ENCODE peak calls at places on chromosomes 13 and 19, in four cellular contexts. A is mammary epithelial cell; N is hypothalamus; K is central memory CD4-positive, alpha-beta T cell. X is an unnamed sample.

GRCh38 chr19:28022506-28022905 is 1190.4 kb downstream of the UQCRFS1 start:
- DNase-seq in A (no peak), N (no peak), K (no peak), X (no peak)

GRCh38 chr13:93534181-93534700 is 307.6 kb downstream of the GPC6 start:
- DNase-seq in A (no peak), N (no peak), K (no peak), X (no peak)

GRCh38 chr13:71880753-71881541 is 13.9 kb upstream of the DACH1 start:
- DNase-seq in A (peak), N (no peak), K (no peak), X (no peak)

GRCh38 chr19:40078377-40078776 is 12.4 kb downstream of the ZNF780A start:
- DNase-seq in A (no peak), N (no peak), K (no peak), X (no peak)

GRCh38 chr19:10852941-10853340 is 4.7 kb downstream of the C19orf38 start:
- DNase-seq in A (no peak), N (no peak), K (no peak), X (no peak)

GRCh38 chr19:4115050-4115817 is 8.7 kb downstream of the MAP2K2 start:
- DNase-seq in A (no peak), N (no peak), K (peak), X (no peak)

GRCh38 chr13:59398127-59398526 is 765.6 kb downstream of the DIAPH3 start:
- DNase-seq in A (no peak), N (no peak), K (no peak), X (no peak)

GRCh38 chr19:13441810-13442512 is 64.3 kb downstream of the CACNA1A start:
- DNase-seq in A (peak), N (no peak), K (peak), X (peak)

GRCh38 chr13:35923347-35923746 is 207.8 kb downstream of the DCLK1 start:
- DNase-seq in A (peak), N (no peak), K (no peak), X (peak)

GRCh38 chr13:51311271-51311670 is 28.2 kb upstream of the SERPINE3 start:
- DNase-seq in A (no peak), N (no peak), K (no peak), X (no peak)

GRCh38 chr13:99590519-99591011 is 89.3 kb downstream of the TM9SF2 start:
- DNase-seq in A (peak), N (no peak), K (no peak), X (no peak)

GRCh38 chr19:47445937-47446402 is 25.7 kb downstream of the SLC8A2 start:
- DNase-seq in A (no peak), N (peak), K (peak), X (no peak)

GRCh38 chr13:42155251-42155650 is 106.8 kb downstream of the DGKH start:
- DNase-seq in A (no peak), N (no peak), K (no peak), X (no peak)

GRCh38 chr13:94630858-94631257 is 29.2 kb downstream of the GPR180 start:
- DNase-seq in A (no peak), N (no peak), K (no peak), X (no peak)

GRCh38 chr13:24745861-24746617 is 17.9 kb upstream of the RNF17 start:
- DNase-seq in A (peak), N (no peak), K (no peak), X (no peak)

GRCh38 chr19:4430760-4431159 is 26.8 kb downstream of the UBXN6 start:
- DNase-seq in A (no peak), N (no peak), K (no peak), X (no peak)

X was measured in RWPE1.